ENCODE peak calls at places on chromosomes 12 and 14, in eight cellular contexts. T is fibroblast of lung, P is GM23248, Z is mammary epithelial cell, I is DND-41, A is endothelial cell of umbilical vein, O is GM12878, N is K562. L is an unnamed sample.

GRCh38 chr12:122137229-122137628 is 36.8 kb downstream of the IL31 start:
- DNase-seq in N (peak), Z (no peak), T (no peak), I (no peak), A (no peak), O (no peak), P (no peak), L (no peak)

GRCh38 chr14:57746563-57746962 is 119.3 kb downstream of the SLC35F4 start:
- DNase-seq in N (no peak), I (no peak), T (peak), A (no peak), O (no peak), P (no peak), Z (no peak), L (no peak)

GRCh38 chr12:94262228-94263010 is 114.0 kb downstream of the PLXNC1 start:
- DNase-seq in A (peak), Z (peak), T (peak), P (peak), N (peak), O (no peak), I (peak), L (no peak)

GRCh38 chr12:50482566-50482965 is 22.2 kb upstream of the DIP2B start:
- DNase-seq in I (no peak), T (peak), N (no peak), P (no peak), O (no peak), A (no peak), Z (peak), L (no peak)

GRCh38 chr12:54421175-54421872 is 2.3 kb upstream of the ITGA5 start:
- DNase-seq in O (no peak), P (peak), I (no peak), N (no peak), A (peak), Z (no peak), T (peak), L (no peak)

GRCh38 chr14:69719501-69719951 is 47.4 kb upstream of the SRSF5 start:
- DNase-seq in I (no peak), N (no peak), P (peak), T (peak), A (peak), Z (peak), O (no peak), L (no peak)

GRCh38 chr14:55773297-55773696 is 193.3 kb downstream of the KTN1 start:
- DNase-seq in Z (no peak), O (no peak), P (no peak), I (no peak), A (no peak), T (no peak), N (no peak), L (no peak)

GRCh38 chr14:55151601-55152000 is 22.5 kb downstream of the LGALS3 start:
- DNase-seq in Z (no peak), T (no peak), P (peak), I (no peak), A (no peak), O (no peak), N (no peak), L (no peak)

GRCh38 chr12:34399631-34400422 is 377.5 kb downstream of the ALG10 start:
- DNase-seq in T (no peak), P (no peak), A (no peak), I (no peak), O (no peak), Z (no peak), N (peak), L (no peak)

GRCh38 chr12:75011120-75011519 is 198.5 kb downstream of the KCNC2 start:
- DNase-seq in N (no peak), O (no peak), A (no peak), P (no peak), I (no peak), T (peak), Z (peak), L (no peak)

GRCh38 chr12:85573635-85574214 is 262.5 kb downstream of the RASSF9 start:
- DNase-seq in N (no peak), A (no peak), I (no peak), Z (no peak), O (no peak), P (no peak), T (no peak), L (no peak)

DNA sequence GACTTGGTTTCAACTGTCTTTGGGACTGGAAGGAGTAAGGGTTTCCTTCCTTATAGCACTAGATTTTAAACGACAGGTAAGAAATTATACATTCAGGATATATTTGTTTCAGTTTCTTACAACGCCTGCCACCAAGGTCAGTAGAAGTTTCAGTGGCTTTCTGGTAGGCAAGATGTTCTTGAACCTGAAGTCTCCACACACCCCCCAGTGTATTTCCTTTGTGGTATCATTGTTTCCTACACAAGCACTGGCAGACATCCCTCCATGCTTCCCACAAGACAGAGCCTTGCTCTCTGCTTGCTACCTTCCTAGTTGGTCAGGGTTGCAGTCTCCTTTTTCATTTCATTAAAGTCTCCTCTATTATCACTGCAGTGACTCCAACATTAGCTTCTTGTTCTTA is 283.1 kb downstream of the FLRT2 start:
- DNase-seq in P (no peak), T (no peak), O (no peak), N (no peak), A (no peak), I (peak), Z (no peak), L (peak)
- H3K4me2 ChIP-seq in P (no peak), T (no peak), O (no peak), N (no peak), A (no peak), I (peak), Z (no peak), L (peak)

GRCh38 chr14:103105580-103106168 is 11.1 kb downstream of the EXOC3L4 start:
- DNase-seq in T (no peak), O (no peak), Z (no peak), A (no peak), P (no peak), N (no peak), I (peak), L (peak)

GRCh38 chr14:103104389-103104653 is 9.8 kb downstream of the EXOC3L4 start:
- DNase-seq in A (no peak), I (no peak), Z (no peak), O (no peak), N (no peak), P (no peak), T (no peak), L (no peak)

GRCh38 chr14:103103461-103104388 is 9.2 kb downstream of the EXOC3L4 start:
- DNase-seq in I (peak), N (no peak), A (no peak), P (peak), T (peak), O (no peak), Z (peak), L (no peak)

GRCh38 chr14:103102689-103103260 is 8.2 kb downstream of the EXOC3L4 start:
- DNase-seq in A (no peak), I (no peak), N (no peak), T (no peak), O (no peak), P (no peak), Z (no peak), L (no peak)

GRCh38 chr14:103104654-103105511 is 10.4 kb downstream of the EXOC3L4 start:
- DNase-seq in T (peak), A (no peak), O (no peak), Z (peak), P (peak), N (peak), I (peak), L (peak)
- TF ChIP-seq EZH2 in T (peak), A (peak), O (no peak), Z (peak), P (no peak), N (no peak), I (no peak), L (no peak)

DNA sequence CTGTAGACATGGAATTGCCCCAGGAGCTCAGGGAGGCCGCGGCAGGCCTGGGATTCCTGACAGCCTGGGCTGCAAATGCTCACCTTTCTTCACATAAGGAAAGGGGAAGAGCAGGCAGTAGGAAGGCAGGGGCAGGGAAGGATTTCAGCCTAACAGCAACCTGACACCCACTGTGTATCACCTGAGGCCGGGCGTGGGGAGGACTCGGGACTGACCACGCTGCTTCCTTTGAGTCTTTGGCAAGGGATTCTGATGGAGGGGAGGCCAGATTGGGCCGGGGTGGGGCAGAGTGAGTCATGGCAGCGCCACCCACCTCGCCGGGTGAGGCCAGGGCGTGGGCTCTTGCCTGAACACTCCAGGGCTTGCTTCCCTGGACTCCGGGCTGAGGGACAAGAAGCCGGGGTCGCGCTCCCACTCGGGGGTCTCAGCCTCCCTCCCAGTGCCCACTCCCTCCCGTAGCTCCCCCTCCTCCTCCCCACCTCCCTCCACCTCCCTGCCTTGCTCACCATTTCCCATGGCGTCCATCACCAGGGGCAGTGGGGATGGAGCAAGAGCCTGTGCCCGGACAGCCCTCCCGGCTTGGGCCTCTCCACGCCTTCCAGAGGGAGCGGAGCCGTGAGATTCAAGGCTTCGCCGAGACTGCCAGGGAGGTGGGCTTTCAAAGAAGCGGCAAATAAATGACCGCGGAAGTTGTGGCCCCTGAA is 247.9 kb upstream of the RTL1 start:
- DNase-seq in O (no peak), A (no peak), Z (peak), I (no peak), T (peak), N (no peak), P (peak), L (no peak)
- H3K4me2 ChIP-seq in O (no peak), A (no peak), Z (peak), I (no peak), T (no peak), N (no peak), P (peak), L (no peak)

GRCh38 chr14:36664322-36665193 is 2.9 kb downstream of the PAX9 start:
- DNase-seq in I (no peak), T (no peak), A (no peak), N (no peak), O (no peak), P (no peak), Z (no peak), L (no peak)
- TF ChIP-seq EZH2 in I (no peak), T (no peak), A (no peak), N (no peak), O (no peak), P (peak), Z (no peak), L (no peak)

DNA sequence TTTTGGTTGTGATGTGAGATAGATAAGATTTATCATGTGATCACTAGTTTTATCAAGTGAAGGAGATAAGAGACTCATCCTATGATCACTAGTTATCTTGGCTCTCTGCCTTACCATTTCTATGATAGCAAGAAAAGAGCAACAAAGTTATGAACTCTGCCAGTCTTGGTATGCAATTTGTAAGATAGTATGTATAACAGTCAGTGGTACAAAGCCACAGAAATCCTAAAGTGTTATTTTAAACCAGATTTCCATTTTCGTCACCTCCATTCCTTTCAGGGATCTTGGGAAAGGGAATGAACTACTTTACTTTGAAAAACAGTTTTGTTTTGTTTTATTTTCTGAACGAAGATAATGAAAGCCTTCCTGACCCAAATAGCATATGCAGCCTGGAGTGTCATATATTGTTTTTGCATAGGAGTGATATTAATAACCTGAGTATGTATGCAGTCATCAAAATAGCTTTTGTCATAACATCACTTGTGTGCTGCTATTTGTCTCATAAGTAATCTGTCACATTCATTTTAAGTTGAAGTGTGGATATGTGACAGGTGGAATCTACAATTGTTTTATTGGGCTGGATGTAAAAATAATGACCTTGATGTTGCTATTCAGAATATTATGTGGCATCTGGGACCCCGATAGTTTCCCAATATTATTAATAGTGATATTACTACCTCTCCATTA is 35.0 kb downstream of the FLRT2 start:
- DNase-seq in O (no peak), Z (no peak), T (peak), A (no peak), I (no peak), N (no peak), P (no peak), L (no peak)
- H3K4me2 ChIP-seq in O (no peak), Z (peak), T (no peak), A (peak), I (no peak), N (no peak), P (peak), L (no peak)

GRCh38 chr14:70809238-70810214 is at the start of gene MAP3K9:
- DNase-seq in N (peak), A (peak), T (peak), I (peak), P (peak), Z (peak), O (peak), L (peak)
- TF ChIP-seq EZH2 in N (no peak), A (peak), T (peak), I (no peak), P (no peak), Z (no peak), O (no peak), L (no peak)

GRCh38 chr14:62118461-62118860 is 356.2 kb downstream of the SNAPC1 start:
- DNase-seq in O (no peak), N (no peak), A (no peak), T (no peak), Z (no peak), P (no peak), I (no peak), L (no peak)
- H3K4me2 ChIP-seq in O (no peak), N (no peak), A (no peak), T (no peak), Z (no peak), P (no peak), I (no peak), L (no peak)